ENCODE peak calls at places on chromosome X, in five cellular contexts. O is K562, Q is HepG2, Z is GM12878, G is GM12891. S is an unnamed sample.

GRCh38 chrX:148872881-148873280 is 372.5 kb downstream of the AFF2 start:
- DNase-seq in O (no peak), Q (no peak), Z (no peak), G (no peak), S (no peak)

GRCh38 chrX:63920875-63921274 is 135.9 kb upstream of the ARHGEF9 start:
- DNase-seq in O (no peak), Q (no peak), Z (no peak), G (no peak), S (no peak)

GRCh38 chrX:75603833-75604232 is 81.0 kb upstream of the ZDHHC15 start:
- DNase-seq in O (peak; percentile 18), Q (peak; percentile 7), Z (no peak), G (peak; percentile 1), S (peak; percentile 8)

GRCh38 chrX:40166582-40166981 is 68.8 kb upstream of the BCOR start:
- DNase-seq in O (no peak), Q (no peak), Z (no peak), G (no peak), S (no peak)

GRCh38 chrX:150269613-150270254 is 93.4 kb upstream of the MAMLD1 start:
- DNase-seq in O (no peak), Q (peak; percentile 92), Z (no peak), G (no peak), S (no peak)

GRCh38 chrX:155747520-155747919 is 133.6 kb upstream of the VAMP7 start:
- DNase-seq in O (peak; percentile 18), Q (no peak), Z (no peak), G (no peak), S (no peak)

GRCh38 chrX:72498782-72499181 is 73.9 kb downstream of the HDAC8 start:
- DNase-seq in O (peak; percentile 56), Q (no peak), Z (peak; percentile 12), G (no peak), S (no peak)

GRCh38 chrX:107710617-107711391 is 64.8 kb downstream of the TSC22D3 start:
- DNase-seq in O (peak; percentile 76), Q (peak; percentile 43), Z (peak; percentile 87), G (peak; percentile 30), S (peak; percentile 37)

GRCh38 chrX:19569121-19569805 is 54.0 kb upstream of the MAP3K15 start:
- DNase-seq in O (no peak), Q (peak; percentile 14), Z (no peak), G (no peak), S (no peak)

GRCh38 chrX:650274-650673 is 19.7 kb downstream of the SHOX start:
- DNase-seq in O (no peak), Q (no peak), Z (no peak), G (no peak), S (no peak)

GRCh38 chrX:129678176-129678880 is 23.6 kb upstream of the APLN start:
- DNase-seq in O (no peak), Q (no peak), Z (no peak), G (no peak), S (no peak)

GRCh38 chrX:153643431-153644351 is 3.3 kb upstream of the DUSP9 start:
- DNase-seq in O (peak; percentile 61), Q (no peak), Z (no peak), G (no peak), S (no peak)
- TF ChIP-seq TAF1 in O (no peak), Q (no peak), Z (no peak), G (no peak), S (no peak)

GRCh38 chrX:102599950-102600579 is 750 bp downstream of the ARMCX5 start:
- DNase-seq in O (peak; percentile 4), Q (no peak), Z (no peak), G (no peak), S (no peak)

GRCh38 chrX:102604327-102604726 is 5.0 kb downstream of the ARMCX5 start:
- DNase-seq in O (no peak), Q (no peak), Z (no peak), G (no peak), S (no peak)

GRCh38 chrX:102599084-102599949 is at the start of gene ARMCX5:
- DNase-seq in O (peak; percentile 82), Q (peak; percentile 82), Z (peak; percentile 48), G (peak; percentile 1), S (no peak)
- TF ChIP-seq POLR2A in O (peak; percentile 83), Q (peak; percentile 78), Z (peak; percentile 87), G (peak; percentile 93), S (peak; percentile 86)

GRCh38 chrX:71070531-71070930 is 2.4 kb upstream of the SNX12 start:
- DNase-seq in O (no peak), Q (no peak), Z (no peak), G (no peak), S (no peak)

GRCh38 chrX:71067727-71068051 is 445 bp downstream of the SNX12 start:
- DNase-seq in O (no peak), Q (no peak), Z (no peak), G (no peak), S (no peak)

GRCh38 chrX:71067079-71067478 is 1.1 kb downstream of the SNX12 start:
- DNase-seq in O (no peak), Q (no peak), Z (no peak), G (no peak), S (no peak)

GRCh38 chrX:71068052-71068918 is at the start of gene SNX12:
- DNase-seq in O (peak; percentile 94), Q (peak; percentile 88), Z (peak; percentile 77), G (peak; percentile 60), S (peak; percentile 64)
- TF ChIP-seq POLR2AphosphoS5 in O (no peak), Q (peak; percentile 83), Z (peak; percentile 72), G (no peak), S (peak; percentile 59)

GRCh38 chrX:3295731-3296130 is 50.7 kb downstream of the MXRA5 start:
- DNase-seq in O (peak; percentile 25), Q (no peak), Z (no peak), G (no peak), S (no peak)
- TF ChIP-seq TAF1 in O (no peak), Q (no peak), Z (no peak), G (no peak), S (no peak)

DNA sequence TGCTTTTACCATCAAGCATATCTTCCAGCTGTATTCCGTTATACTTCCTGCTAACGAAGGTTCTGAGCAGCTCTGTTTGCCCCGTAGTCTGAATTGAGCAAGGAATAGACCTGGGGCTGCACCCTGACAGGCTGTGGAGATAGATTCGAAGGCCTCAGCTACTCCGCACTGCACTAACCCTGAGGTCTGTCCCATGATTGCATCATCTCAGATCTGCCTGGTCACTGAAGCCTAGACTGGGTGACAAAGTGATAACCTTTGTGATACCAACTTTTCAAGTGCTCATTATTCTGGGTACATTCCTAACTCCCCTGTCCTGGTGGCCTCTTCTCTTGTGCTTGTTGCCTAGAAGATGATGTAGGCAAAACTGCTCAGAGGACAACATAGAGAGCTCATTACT is 29.9 kb upstream of the PGRMC1 start:
- DNase-seq in O (peak; percentile 23), Q (no peak), Z (no peak), G (no peak), S (no peak)
- TF ChIP-seq POLR2A in O (no peak), Q (no peak), Z (no peak), G (no peak), S (no peak)

DNA sequence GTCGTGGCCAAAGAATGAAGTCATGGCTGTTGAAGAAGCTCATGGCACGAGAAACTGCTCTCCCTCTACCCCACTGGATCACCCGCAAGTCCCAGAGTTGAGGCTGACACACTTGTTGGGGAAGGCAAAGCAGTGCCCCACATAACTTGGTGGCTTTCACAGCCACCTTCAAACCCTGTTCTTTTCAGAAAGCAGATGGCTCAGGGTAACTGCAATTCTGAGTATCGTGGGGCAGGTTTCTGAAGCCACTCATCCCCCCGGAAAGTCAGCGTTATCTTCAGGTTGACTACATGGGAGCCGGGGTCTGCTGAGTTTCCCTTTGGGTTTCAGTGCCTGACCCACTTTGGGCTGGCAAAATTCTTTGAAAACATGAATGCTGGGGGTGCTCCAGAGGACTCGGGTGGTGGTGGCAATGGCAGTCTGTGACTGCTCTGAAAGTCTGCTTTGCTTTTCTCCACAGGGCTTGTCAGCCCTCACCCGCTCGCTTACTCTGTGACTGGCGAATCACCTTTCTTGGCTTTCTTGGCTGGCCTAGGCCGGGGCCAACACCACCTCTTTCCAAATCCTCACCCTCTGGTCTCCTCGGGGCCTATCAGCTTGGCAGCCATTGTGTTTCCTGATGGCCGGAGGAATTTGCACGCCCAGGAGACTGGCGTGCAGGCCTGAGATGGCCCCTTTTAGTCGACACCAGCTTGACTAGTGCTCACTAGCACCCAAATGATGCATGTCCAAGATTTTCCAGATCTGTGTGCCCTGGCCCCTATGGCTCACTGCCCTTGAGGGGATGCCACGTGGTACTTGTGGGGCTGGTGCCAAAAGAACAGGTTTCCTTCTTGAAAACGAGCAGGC is 7.3 kb downstream of the PPP1R3F start:
- DNase-seq in O (no peak), Q (no peak), Z (no peak), G (no peak), S (no peak)
- TF ChIP-seq POLR2AphosphoS5 in O (no peak), Q (no peak), Z (no peak), G (no peak), S (no peak)

DNA sequence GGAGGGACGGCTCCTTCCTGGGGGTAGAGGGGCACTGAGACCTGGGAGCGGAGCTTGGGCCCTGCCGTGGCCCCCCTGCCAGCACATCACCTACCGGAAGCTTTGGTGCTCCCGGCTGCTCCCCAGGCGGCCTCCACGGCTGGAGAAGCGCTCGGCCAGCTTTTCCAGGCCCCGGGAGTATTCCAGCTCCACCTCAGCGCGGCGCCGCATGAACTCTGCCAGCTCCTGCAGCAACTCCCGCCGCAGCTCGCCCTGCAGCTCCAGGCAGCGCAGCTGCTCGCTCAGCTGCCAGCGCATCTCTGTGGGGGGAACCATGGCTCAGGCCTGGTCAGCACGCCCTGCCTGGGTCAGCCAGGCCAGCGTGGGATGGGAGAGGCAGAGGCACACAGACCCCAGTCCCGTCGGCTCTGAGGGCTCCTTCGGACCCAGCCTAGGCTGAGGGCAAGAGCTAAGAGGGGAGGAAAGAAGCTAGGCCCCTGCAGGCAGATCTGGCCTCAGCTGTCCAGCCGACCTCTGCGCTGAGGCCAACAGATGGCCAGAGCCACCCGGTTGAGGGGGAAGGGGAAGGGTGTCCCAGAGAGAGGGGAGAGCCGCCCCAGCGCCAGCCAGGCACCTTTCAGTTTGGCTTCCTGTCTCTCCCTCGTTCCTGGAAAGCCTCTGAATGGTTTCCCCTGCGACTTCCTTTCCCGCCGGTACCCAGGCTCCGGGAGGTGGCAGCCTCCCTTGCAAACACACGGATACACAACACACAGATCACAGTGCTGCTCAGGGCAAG is 4.4 kb downstream of the ARHGAP4 start:
- DNase-seq in O (no peak), Q (no peak), Z (no peak), G (no peak), S (no peak)
- TF ChIP-seq TAF1 in O (no peak), Q (no peak), Z (no peak), G (no peak), S (no peak)

DNA sequence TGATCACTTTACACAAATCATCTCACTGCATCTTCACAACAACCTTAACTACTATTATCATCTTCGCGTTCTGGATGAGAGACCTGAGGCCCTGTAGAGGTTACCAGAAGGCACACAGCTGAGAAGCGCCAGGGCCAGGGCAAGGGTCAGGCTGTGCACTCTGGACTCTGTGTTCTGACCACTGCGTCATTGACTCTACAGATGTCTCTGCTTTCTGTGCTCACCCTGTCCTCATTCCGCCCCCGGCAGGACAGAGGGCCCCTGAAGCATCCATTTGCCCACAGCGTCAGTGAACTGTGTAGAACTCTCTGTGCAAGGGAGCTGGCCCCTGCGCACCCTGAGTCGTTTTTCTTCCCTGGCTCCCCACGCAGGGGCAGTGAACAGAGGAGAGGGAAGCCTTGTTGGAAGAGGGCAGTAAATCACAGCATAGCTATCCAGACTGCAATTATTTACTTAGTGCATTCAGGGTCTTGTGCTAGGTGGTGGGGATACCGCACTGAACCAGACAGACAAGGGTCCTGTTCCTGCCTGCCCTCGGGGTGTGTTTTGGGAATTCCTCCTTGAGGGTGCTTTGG is 6.1 kb upstream of the WAS start:
- DNase-seq in O (no peak), Q (peak; percentile 67), Z (no peak), G (no peak), S (no peak)
- TF ChIP-seq POLR2A in O (no peak), Q (peak; percentile 64), Z (no peak), G (no peak), S (no peak)

GRCh38 chrX:47230136-47230868 is 2.5 kb upstream of the USP11 start:
- DNase-seq in O (no peak), Q (no peak), Z (no peak), G (no peak), S (no peak)
- TF ChIP-seq POLR2AphosphoS5 in O (no peak), Q (peak; percentile 20), Z (peak; percentile 26), G (peak; percentile 61), S (peak; percentile 66)

S was measured in GM12892.